ENCODE peak calls at places on chromosomes 5 and 9, in ten cellular contexts. K, B, Y, P, R, E, H, J, O and C are unnamed samples.

GRCh38 chr9:3157011-3157410 is 313.1 kb upstream of the PUM3 start:
- DNase-seq in K (no peak), B (no peak), Y (no peak), P (no peak), R (no peak), E (no peak), H (no peak), J (no peak), O (no peak), C (no peak)

GRCh38 chr5:78698218-78698751 is 49.7 kb upstream of the LHFPL2 start:
- DNase-seq in K (no peak), B (no peak), Y (no peak), P (no peak), R (peak; percentile 37), E (peak; percentile 36), H (no peak), J (peak; percentile 67), O (no peak), C (peak; percentile 71)

GRCh38 chr5:77640577-77641396 is 2.3 kb upstream of the OTP start:
- DNase-seq in K (no peak), B (no peak), Y (no peak), P (no peak), R (no peak), E (no peak), H (no peak), J (no peak), O (no peak), C (no peak)

GRCh38 chr9:97412628-97413382 is 909 bp downstream of the TDRD7 start:
- DNase-seq in K (no peak), B (peak; percentile 12), Y (peak; percentile 62), P (no peak), R (no peak), E (peak; percentile 5), H (no peak), J (no peak), O (no peak), C (no peak)

GRCh38 chr9:100324594-100325200 is 28.0 kb downstream of the TEX10 start:
- DNase-seq in K (no peak), B (no peak), Y (no peak), P (no peak), R (no peak), E (peak; percentile 74), H (no peak), J (no peak), O (peak; percentile 61), C (peak; percentile 47)

GRCh38 chr5:37717613-37718431 is 122.0 kb downstream of the GDNF start:
- DNase-seq in K (peak; percentile 46), B (peak; percentile 85), Y (peak; percentile 87), P (peak; percentile 60), R (peak; percentile 28), E (peak; percentile 88), H (no peak), J (no peak), O (peak; percentile 93), C (peak; percentile 84)

GRCh38 chr9:95754533-95755420 is 120.7 kb upstream of the ERCC6L2 start:
- DNase-seq in K (no peak), B (no peak), Y (no peak), P (no peak), R (no peak), E (no peak), H (no peak), J (no peak), O (peak; percentile 17), C (no peak)

GRCh38 chr5:177386542-177386941 is 2.3 kb downstream of the SLC34A1 start:
- DNase-seq in K (no peak), B (peak; percentile 51), Y (no peak), P (no peak), R (no peak), E (no peak), H (no peak), J (no peak), O (no peak), C (no peak)

DNA sequence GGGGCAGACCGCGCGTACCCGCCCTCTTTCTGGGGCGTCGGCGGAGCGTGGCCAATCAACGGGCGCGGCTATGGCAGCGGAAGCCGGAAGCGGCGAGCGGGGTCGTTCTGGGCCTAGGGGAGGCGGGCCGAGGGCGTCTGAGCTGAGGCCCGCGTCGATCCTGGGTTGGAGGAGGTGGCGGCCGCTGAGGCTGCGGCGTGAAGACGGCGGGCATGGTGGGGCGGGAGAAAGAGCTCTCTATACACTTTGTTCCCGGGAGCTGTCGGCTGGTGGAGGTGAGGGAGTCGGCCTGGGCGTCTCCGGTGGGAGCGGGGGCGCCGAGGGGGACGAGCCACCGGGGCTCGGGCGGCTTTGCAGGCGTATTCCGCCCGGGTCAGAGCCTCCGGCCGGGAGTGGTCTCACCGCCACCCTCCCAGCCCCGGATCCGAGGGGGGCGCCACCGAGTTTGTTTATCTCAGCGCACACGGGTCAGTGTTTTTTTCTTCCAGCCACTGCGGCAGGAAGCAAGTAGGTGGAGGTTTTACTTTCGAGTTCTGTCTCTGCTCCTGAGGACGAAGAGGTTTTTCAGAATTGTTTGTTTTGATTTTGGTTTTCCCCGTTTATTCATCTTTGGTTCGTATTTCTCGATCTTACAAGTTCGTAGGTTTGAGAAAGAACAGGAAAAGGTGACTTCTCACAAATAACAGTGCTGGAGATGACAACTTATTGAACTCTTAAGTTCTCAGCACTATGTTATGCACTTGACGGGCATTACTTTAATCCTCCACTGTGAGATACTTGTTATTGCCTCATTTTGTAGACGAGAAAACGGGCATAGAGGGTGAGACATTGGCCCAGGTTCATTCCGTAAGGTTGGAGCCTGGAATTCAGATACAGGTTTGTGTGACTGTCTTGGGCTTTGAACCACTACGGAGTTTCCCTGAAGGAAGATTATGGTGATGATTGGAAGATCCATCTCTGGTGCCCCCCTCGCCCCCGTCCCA is at the start of gene MAT2B:
- DNase-seq in K (peak; percentile 94), B (peak; percentile 95), Y (peak; percentile 96), P (peak; percentile 97), R (peak; percentile 97), E (peak; percentile 91), H (peak; percentile 95), J (peak; percentile 98), O (peak; percentile 95), C (peak; percentile 86)
- TF ChIP-seq CTCF in K (peak; percentile 75), B (peak; percentile 40), Y (peak; percentile 36), P (peak; percentile 57), R (peak; percentile 41), E (peak; percentile 60), H (no peak), J (peak; percentile 48), O (peak; percentile 57), C (peak; percentile 57)

DNA sequence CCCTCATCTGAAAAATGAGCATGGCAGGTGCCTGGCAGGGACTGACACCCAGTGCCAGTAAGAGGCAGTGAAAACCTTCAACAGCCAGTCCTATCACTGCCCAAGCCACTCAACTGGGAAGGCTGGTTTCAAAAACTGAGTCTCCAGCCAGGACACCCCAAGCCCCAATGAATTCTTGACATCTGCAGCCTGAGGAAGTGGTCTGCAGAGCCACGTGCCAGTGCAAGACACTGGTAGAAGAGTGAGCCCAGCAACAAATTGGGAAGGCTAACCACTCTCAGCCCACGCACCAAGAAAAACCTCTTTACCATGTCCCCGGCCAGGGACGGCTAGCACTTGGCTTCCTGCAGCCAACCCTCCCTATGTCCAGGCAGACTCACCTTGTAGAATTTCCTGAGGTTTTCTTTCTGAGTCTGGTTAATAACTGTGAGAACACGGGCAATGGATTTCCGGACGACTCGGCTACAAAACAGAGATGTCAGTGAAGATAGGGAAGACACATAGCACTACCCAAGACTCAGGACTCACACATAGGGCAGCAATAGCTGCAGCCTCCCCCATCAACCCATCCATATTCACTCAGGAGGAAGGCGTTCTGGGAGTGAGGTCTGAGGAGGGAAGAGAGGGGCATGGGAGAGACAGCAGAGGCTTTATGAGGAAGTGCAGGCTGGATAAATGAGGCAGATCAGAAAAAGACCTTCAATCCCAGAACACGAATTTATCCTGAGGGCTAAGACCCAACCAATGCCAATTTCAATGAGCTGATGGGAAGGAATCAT is 1.8 kb downstream of the RPL35 start:
- DNase-seq in K (no peak), B (no peak), Y (no peak), P (no peak), R (no peak), E (no peak), H (no peak), J (no peak), O (no peak), C (no peak)
- H3K4me3 ChIP-seq in K (peak overlapping the region; percentile 85), B (no peak overlapping the region), Y (peak overlapping the region; percentile 77), P (peak overlapping the region; percentile 89), R (no peak overlapping the region), E (peak overlapping the region; percentile 73), H (no peak overlapping the region), J (peak overlapping the region; percentile 91), O (peak overlapping the region; percentile 96), C (peak overlapping the region; percentile 98)

GRCh38 chr9:128553695-128554094 is 1.3 kb downstream of the SPTAN1 start:
- DNase-seq in K (no peak), B (no peak), Y (no peak), P (no peak), R (no peak), E (peak; percentile 86), H (no peak), J (no peak), O (peak; percentile 51), C (peak; percentile 52)

GRCh38 chr9:128551652-128552152 is 685 bp upstream of the SPTAN1 start:
- DNase-seq in K (no peak), B (no peak), Y (no peak), P (no peak), R (no peak), E (no peak), H (no peak), J (no peak), O (no peak), C (peak; percentile 7)

GRCh38 chr9:128550770-128551651 is 1.4 kb upstream of the SPTAN1 start:
- DNase-seq in K (no peak), B (no peak), Y (no peak), P (no peak), R (peak; percentile 39), E (peak; percentile 24), H (peak; percentile 59), J (peak; percentile 49), O (no peak), C (peak; percentile 12)

GRCh38 chr9:128552744-128553221 is 396 bp downstream of the SPTAN1 start:
- DNase-seq in K (peak; percentile 70), B (peak; percentile 28), Y (peak; percentile 69), P (peak; percentile 68), R (peak; percentile 56), E (no peak), H (peak; percentile 45), J (peak; percentile 75), O (peak; percentile 59), C (no peak)

DNA sequence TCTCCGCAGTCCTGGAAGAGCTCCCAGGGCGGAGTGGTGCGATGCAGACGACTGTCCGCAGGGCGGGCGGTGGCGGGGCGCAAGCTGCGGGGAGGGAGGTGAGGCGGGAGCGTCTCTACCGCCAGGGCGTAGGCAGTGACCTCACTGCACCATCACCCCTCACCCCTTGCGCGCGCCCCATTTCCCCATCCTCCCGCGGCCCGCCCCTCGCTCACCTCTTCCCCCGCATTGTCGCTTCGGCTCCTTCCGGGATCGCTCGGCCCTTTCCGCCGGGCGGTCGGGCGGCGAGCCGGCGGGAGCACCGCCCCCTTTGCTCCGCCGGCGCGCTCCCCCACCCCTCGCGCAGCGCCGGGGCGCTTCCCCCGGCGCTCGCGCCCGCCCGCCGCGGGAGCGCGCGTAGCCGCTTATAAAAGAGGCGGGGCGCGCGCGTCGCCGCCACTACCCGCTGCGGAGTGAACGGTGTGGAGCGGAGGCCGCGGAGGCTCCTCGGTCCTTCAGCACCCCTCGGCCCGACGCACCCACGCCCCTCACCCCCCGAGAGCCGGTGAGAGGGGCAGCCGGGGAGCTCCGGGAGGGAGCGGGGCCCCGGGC is at the start of gene SPTAN1:
- DNase-seq in K (peak; percentile 88), B (peak; percentile 79), Y (peak; percentile 92), P (peak; percentile 92), R (peak; percentile 92), E (peak; percentile 84), H (peak; percentile 86), J (peak; percentile 95), O (peak; percentile 93), C (peak; percentile 77)
- TF ChIP-seq CTCF in K (no peak), B (peak; percentile 20), Y (no peak), P (no peak), R (no peak), E (no peak), H (peak; percentile 22), J (peak; percentile 10), O (no peak), C (peak; percentile 5)

GRCh38 chr5:42989198-42989597 is 50.9 kb downstream of the ANXA2R start:
- DNase-seq in K (no peak), B (no peak), Y (no peak), P (no peak), R (no peak), E (no peak), H (no peak), J (no peak), O (no peak), C (no peak)
- H3K4me3 ChIP-seq in K (no peak overlapping the region), B (no peak overlapping the region), Y (no peak overlapping the region), P (peak overlapping the region; percentile 58), R (no peak overlapping the region), E (no peak overlapping the region), H (no peak overlapping the region), J (no peak overlapping the region), O (no peak overlapping the region), C (no peak overlapping the region)